ENCODE peak calls at places on chromosomes 16 and 17, in seven cellular contexts. D is fibroblast of pulmonary artery, M is fibroblast of mammary gland, X is prostate gland, R is A673, K is upper lobe of left lung, S is brain microvascular endothelial cell. N is an unnamed sample.

GRCh38 chr16:54526916-54527315 is 240.3 kb upstream of the IRX3 start:
- DNase-seq in M (peak), K (no peak), R (no peak), D (no peak), X (no peak), S (peak), N (no peak)

GRCh38 chr16:23562505-23562904 is 5.0 kb downstream of the UBFD1 start:
- DNase-seq in R (no peak), S (no peak), D (no peak), X (no peak), K (no peak), M (no peak), N (no peak)

GRCh38 chr16:24721830-24722238 is 7.6 kb upstream of the TNRC6A start:
- DNase-seq in K (no peak), D (no peak), M (peak), X (no peak), R (no peak), S (no peak), N (no peak)

GRCh38 chr16:10997485-10997884 is 53.1 kb downstream of the CLEC16A start:
- DNase-seq in M (no peak), S (no peak), K (no peak), R (no peak), X (no peak), D (no peak), N (no peak)

GRCh38 chr16:2973081-2973480 is 3.9 kb downstream of the PAQR4 start:
- DNase-seq in D (no peak), X (peak), K (peak), R (peak), S (no peak), M (no peak), N (no peak)

GRCh38 chr16:629289-630023 is 1.3 kb upstream of the WFIKKN1 start:
- DNase-seq in X (no peak), K (peak), M (no peak), D (no peak), S (no peak), R (no peak), N (no peak)

GRCh38 chr16:73873643-73874042 is 423.0 kb upstream of the PSMD7 start:
- DNase-seq in M (no peak), K (no peak), R (no peak), X (no peak), S (no peak), D (no peak), N (no peak)

GRCh38 chr17:17724991-17725852 is 44.0 kb downstream of the RAI1 start:
- DNase-seq in K (no peak), R (peak), S (no peak), M (no peak), X (no peak), D (peak), N (no peak)

GRCh38 chr17:7575481-7575883 is 4.0 kb upstream of the CD68 start:
- DNase-seq in S (no peak), M (no peak), K (no peak), X (no peak), R (no peak), D (no peak), N (no peak)

GRCh38 chr16:12319464-12320030 is 343.0 kb downstream of the SNX29 start:
- DNase-seq in S (no peak), X (no peak), R (no peak), D (no peak), K (no peak), M (no peak), N (no peak)

GRCh38 chr17:156094-156621 is 18.8 kb downstream of the SCGB1C2 start:
- DNase-seq in D (no peak), R (no peak), S (no peak), M (no peak), X (no peak), K (no peak), N (no peak)

GRCh38 chr17:33688771-33689170 is 395.7 kb upstream of the ASIC2 start:
- DNase-seq in S (no peak), D (no peak), R (no peak), K (no peak), M (no peak), X (no peak), N (no peak)

GRCh38 chr16:72191551-72191950 is 19.6 kb upstream of the PMFBP1 start:
- DNase-seq in S (peak), D (peak), M (peak), K (no peak), X (no peak), R (peak), N (no peak)

GRCh38 chr17:44926841-44927525 is 11.7 kb upstream of the GFAP start:
- DNase-seq in S (no peak), M (no peak), R (no peak), X (no peak), K (no peak), D (no peak), N (no peak)

GRCh38 chr16:49492090-49492801 is 118.6 kb downstream of the C16orf78 start:
- DNase-seq in S (no peak), K (peak), D (peak), X (peak), M (no peak), R (peak), N (no peak)

GRCh38 chr17:925846-926245 is 53.7 kb downstream of the NXN start:
- DNase-seq in D (no peak), X (no peak), K (no peak), M (no peak), S (no peak), R (no peak), N (no peak)

GRCh38 chr17:38653679-38654078 is 21.1 kb downstream of the EPOP start:
- DNase-seq in S (no peak), R (no peak), K (no peak), X (no peak), D (no peak), M (no peak), N (no peak)

GRCh38 chr17:55161935-55162555 is 102.7 kb upstream of the HLF start:
- DNase-seq in M (peak), D (peak), R (peak), X (no peak), K (no peak), S (peak), N (peak)

GRCh38 chr17:55458977-55459376 is 37.3 kb upstream of the MMD start:
- DNase-seq in S (peak), R (no peak), K (no peak), X (no peak), D (peak), M (peak), N (no peak)

GRCh38 chr16:54077412-54077821 is 209.2 kb downstream of the IRX3 start:
- DNase-seq in K (no peak), D (peak), M (peak), S (peak), R (no peak), X (no peak), N (no peak)

GRCh38 chr16:86455116-86455515 is 55.2 kb upstream of the FOXF1 start:
- DNase-seq in D (peak), S (peak), X (no peak), R (no peak), K (no peak), M (peak), N (peak)

GRCh38 chr16:85781685-85782370 is 17.5 kb downstream of the EMC8 start:
- DNase-seq in D (peak), M (peak), S (no peak), K (peak), R (no peak), X (peak), N (no peak)

GRCh38 chr17:48878920-48879898 is 13.4 kb upstream of the ATP5MC1 start:
- DNase-seq in X (peak), D (peak), R (peak), S (peak), M (peak), K (no peak), N (peak)

GRCh38 chr17:74251051-74251450 is 23.0 kb upstream of the DNAI2 start:
- DNase-seq in S (no peak), X (no peak), R (no peak), D (no peak), K (no peak), M (no peak), N (no peak)

GRCh38 chr17:62150471-62150870 is 85.4 kb upstream of the MED13 start:
- DNase-seq in D (no peak), S (no peak), K (no peak), R (no peak), M (no peak), X (no peak), N (no peak)

GRCh38 chr17:32275060-32276042 is 9.7 kb downstream of the RHBDL3 start:
- DNase-seq in K (peak), M (peak), D (peak), R (peak), X (no peak), S (peak), N (peak)

GRCh38 chr17:51955245-51955644 is 203.3 kb downstream of the CA10 start:
- DNase-seq in X (no peak), R (no peak), K (no peak), M (no peak), D (no peak), S (no peak), N (no peak)

GRCh38 chr16:86495756-86496261 is 14.5 kb upstream of the FOXF1 start:
- DNase-seq in S (no peak), D (no peak), M (no peak), R (no peak), K (no peak), X (no peak), N (no peak)

GRCh38 chr16:11687606-11688519 is 19.6 kb downstream of the SNN start:
- DNase-seq in X (no peak), K (no peak), R (no peak), D (no peak), S (no peak), M (no peak), N (no peak)

GRCh38 chr17:75130632-75131277 is 787 bp downstream of the NT5C start:
- DNase-seq in D (peak), K (no peak), R (peak), M (peak), X (peak), S (peak), N (no peak)

GRCh38 chr16:57045694-57046381 is 46.5 kb upstream of the CPNE2 start:
- DNase-seq in S (peak), K (no peak), M (peak), R (peak), X (peak), D (peak), N (no peak)
- H3K4me3 ChIP-seq in S (no peak), K (no peak), M (no peak), R (no peak), X (no peak), D (no peak), N (no peak)

GRCh38 chr17:72173475-72174116 is 52.8 kb downstream of the SOX9 start:
- DNase-seq in X (no peak), R (no peak), M (no peak), D (no peak), K (no peak), S (peak), N (no peak)

GRCh38 chr17:72169823-72170222 is 49.0 kb downstream of the SOX9 start:
- DNase-seq in S (no peak), K (no peak), M (no peak), X (no peak), R (no peak), D (no peak), N (no peak)

GRCh38 chr17:72175787-72176515 is 55.1 kb downstream of the SOX9 start:
- DNase-seq in M (no peak), K (no peak), D (peak), S (no peak), R (peak), X (no peak), N (no peak)

GRCh38 chr17:72175263-72175662 is 54.4 kb downstream of the SOX9 start:
- DNase-seq in S (no peak), R (no peak), X (peak), D (no peak), K (no peak), M (no peak), N (no peak)

DNA sequence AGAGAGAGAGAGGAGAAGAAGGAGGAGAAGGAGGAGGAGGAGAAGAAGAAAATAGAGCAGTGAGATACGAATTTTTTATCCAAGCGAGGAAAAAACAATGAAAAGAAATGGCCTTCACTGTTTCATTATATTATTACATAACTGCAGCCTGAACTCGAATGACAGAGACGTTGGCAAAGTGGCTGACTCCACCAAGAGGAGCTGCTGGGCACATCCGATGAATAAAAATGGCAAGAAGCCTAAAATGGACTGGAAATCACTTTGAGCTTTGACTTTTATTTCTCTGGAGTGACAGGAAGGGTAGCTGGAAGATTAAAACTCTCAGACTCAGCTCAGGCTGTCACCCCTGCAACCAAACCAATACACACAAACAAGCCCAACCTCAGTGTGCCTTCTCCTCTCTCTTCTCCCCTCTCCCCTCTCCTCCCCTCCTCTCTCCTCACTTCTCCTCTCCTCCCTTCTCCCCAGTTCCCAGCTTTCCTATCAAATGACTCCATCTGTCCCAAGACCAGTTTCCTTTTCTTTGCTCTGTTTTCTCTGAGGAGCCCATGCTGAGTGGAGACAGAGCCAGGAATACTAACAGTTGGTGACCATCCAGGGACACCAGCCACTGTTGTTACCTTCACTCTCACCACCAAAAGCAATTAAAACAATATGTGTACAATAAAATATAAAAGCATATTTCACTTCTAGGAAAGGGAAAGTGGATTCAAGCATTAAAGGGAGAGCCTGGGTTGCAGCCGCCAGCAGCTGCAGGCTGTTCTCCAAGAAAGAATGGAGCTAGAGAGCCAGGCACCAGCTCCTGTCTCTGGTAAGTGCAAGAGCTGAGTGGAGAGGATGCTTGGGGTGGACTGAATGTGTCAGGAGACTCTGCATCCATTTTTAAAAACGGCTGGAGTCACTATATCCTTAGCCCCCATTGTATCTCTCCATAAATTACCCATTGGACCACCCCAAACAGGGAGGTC is 51.2 kb downstream of the SOX9 start:
- DNase-seq in X (no peak), M (no peak), K (no peak), R (no peak), D (no peak), S (no peak), N (no peak)
- TF ChIP-seq CTCF in X (no peak), M (no peak), K (no peak), R (peak), D (no peak), S (no peak), N (no peak)

GRCh38 chr16:56960681-56961281 is 969 bp upstream of the CETP start:
- DNase-seq in S (no peak), K (no peak), R (no peak), X (no peak), D (peak), M (no peak), N (no peak)

GRCh38 chr16:56964243-56965148 is 2.7 kb downstream of the CETP start:
- DNase-seq in D (peak), S (peak), X (peak), M (peak), K (peak), R (peak), N (peak)

GRCh38 chr16:56965149-56965938 is 3.6 kb downstream of the CETP start:
- DNase-seq in K (no peak), M (peak), S (no peak), X (no peak), R (no peak), D (no peak), N (no peak)

GRCh38 chr16:56961851-56962281 is at the start of gene CETP:
- DNase-seq in K (peak), M (no peak), S (no peak), D (no peak), X (no peak), R (no peak), N (no peak)

DNA sequence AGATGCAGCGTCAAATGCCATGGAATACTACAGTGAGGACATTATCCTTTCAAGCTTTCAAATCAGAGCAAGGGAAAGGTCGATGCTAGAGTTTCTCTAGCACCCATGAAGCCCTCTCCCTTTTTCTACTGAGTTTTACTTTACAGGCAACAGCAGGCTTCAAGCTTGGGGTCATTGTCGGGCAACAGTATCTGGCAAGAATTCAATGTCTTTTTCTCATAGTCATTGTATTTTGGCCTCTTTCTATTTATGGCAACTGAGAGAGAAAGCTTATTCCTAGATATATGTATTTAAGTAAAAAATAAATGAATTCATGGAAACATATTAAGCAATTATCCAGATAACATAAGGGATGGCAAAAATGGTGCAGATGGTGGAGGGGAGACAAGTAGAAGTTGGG is 364 bp upstream of the CETP start:
- DNase-seq in K (no peak), M (no peak), S (no peak), R (no peak), X (no peak), D (peak), N (no peak)
- H3K4me3 ChIP-seq in K (no peak), M (no peak), S (no peak), R (no peak), X (no peak), D (no peak), N (no peak)

DNA sequence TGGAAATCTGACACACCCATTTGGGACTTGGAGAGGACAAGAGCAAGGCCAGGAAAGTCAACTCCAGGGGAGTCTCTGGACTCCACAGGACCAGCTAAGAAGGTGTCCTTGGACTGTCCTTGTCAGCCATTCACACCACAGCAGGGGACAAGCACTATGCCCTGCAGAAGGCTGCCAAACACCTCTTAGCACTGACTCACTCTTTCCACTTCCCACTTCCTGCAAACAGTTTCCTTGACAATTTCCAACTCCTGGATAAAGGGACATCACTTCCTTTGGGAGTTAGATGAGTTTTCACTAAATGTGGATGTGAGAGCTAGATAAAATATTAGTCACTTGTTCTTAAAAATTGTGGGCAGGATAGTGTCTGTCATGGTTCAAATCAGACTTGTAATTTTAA is 37.8 kb upstream of the BCAR1 start:
- DNase-seq in S (no peak), M (peak), D (peak), K (no peak), R (no peak), X (no peak), N (no peak)
- TF ChIP-seq CTCF in S (no peak), M (no peak), D (no peak), K (no peak), R (no peak), X (no peak), N (no peak)

DNA sequence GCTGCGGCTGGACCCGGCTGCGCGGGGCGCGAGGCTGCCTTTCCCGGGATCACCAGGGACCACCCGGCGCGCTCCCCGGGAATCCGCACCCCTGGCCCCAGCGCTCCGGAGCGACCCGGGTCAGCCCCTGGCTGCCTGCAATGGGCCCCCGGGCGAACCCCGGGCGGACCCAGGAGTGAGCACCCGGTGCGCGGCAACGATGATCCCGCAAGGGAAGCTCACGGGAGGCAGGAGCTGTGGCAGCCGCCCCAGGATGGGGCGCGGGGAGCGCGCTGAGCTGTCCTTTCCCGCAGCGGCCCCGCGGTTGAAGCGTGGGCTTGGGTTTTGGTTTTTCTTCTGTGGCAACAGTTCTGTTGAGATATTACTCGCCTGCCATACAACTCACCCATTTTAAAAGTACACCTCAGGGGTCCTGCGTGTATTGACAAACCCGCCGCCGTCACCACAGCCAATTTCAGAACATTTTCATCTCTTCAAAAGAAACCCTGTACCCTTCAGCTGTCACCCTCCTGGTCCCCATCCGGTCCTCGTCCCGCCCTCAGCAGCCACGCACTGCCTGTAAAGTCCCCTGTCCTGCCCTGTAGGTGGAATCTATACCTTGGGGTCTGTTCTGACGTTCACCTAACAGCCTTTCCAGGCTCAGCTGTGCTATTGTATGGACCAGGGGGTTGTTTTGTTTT is 12.8 kb downstream of the CHMP6 start:
- DNase-seq in R (no peak), D (no peak), S (no peak), M (no peak), X (no peak), K (peak), N (no peak)
- H3K4me3 ChIP-seq in R (no peak), D (no peak), S (no peak), M (no peak), X (no peak), K (no peak), N (no peak)

GRCh38 chr17:81186203-81186602 is 20.2 kb upstream of the AATK start:
- DNase-seq in R (no peak), S (no peak), X (no peak), K (no peak), D (no peak), M (no peak), N (no peak)

GRCh38 chr17:81183807-81184206 is 17.8 kb upstream of the AATK start:
- DNase-seq in K (peak), M (no peak), X (no peak), S (no peak), R (no peak), D (no peak), N (no peak)

GRCh38 chr17:81183316-81183715 is 17.3 kb upstream of the AATK start:
- DNase-seq in S (no peak), R (no peak), K (peak), D (no peak), X (no peak), M (no peak), N (no peak)

GRCh38 chr17:81182596-81182995 is 16.6 kb upstream of the AATK start:
- DNase-seq in D (no peak), X (no peak), M (no peak), K (peak), R (no peak), S (no peak), N (no peak)

GRCh38 chr17:81184596-81184995 is 18.6 kb upstream of the AATK start:
- DNase-seq in D (no peak), M (no peak), S (no peak), X (no peak), K (peak), R (no peak), N (no peak)
- TF ChIP-seq CTCF in D (no peak), M (no peak), S (no peak), X (no peak), K (no peak), R (no peak), N (no peak)

GRCh38 chr16:81740163-81740562 is 38.9 kb upstream of the PLCG2 start:
- DNase-seq in S (no peak), D (no peak), R (no peak), K (no peak), X (no peak), M (no peak), N (no peak)
- H3K4me3 ChIP-seq in S (no peak), D (no peak), R (no peak), K (no peak), X (no peak), M (no peak), N (no peak)

N was measured in HFF-Myc.